ENCODE peak calls at places on chromosomes 4 and X, in ten cellular contexts. S, Q, X, A, T, M, R, I, Y and H are unnamed samples.
A peak's percentile ranks its signal among the peaks of the same experiment; 100 is the strongest.

GRCh38 chrX:96764864-96765263 is 80.2 kb downstream of the DIAPH2 start:
- DNase-seq in S (no peak), Q (no peak), X (no peak), A (no peak), T (no peak), M (no peak), R (no peak), I (no peak), Y (no peak), H (no peak)

GRCh38 chrX:11553594-11553993 is 112.1 kb downstream of the ARHGAP6 start:
- DNase-seq in S (no peak), Q (no peak), X (no peak), A (no peak), T (no peak), M (no peak), R (no peak), I (no peak), Y (no peak), H (no peak)

GRCh38 chr4:121784975-121785374 is 16.1 kb upstream of the EXOSC9 start:
- DNase-seq in S (peak; percentile 99), Q (no peak), X (peak; percentile 97), A (no peak), T (no peak), M (no peak), R (peak; percentile 79), I (peak; percentile 87), Y (peak; percentile 82), H (peak; percentile 77)

GRCh38 chrX:138986235-138986634 is 274.7 kb upstream of the FGF13 start:
- DNase-seq in S (peak; percentile 59), Q (no peak), X (no peak), A (no peak), T (no peak), M (no peak), R (no peak), I (peak; percentile 31), Y (peak; percentile 4), H (no peak)

GRCh38 chr4:69995526-69996016 is at the start of gene STATH:
- DNase-seq in S (no peak), Q (no peak), X (no peak), A (no peak), T (no peak), M (no peak), R (no peak), I (no peak), Y (no peak), H (no peak)

GRCh38 chr4:83320548-83320947 is 14.1 kb downstream of the HPSE start:
- DNase-seq in S (peak; percentile 63), Q (peak; percentile 66), X (no peak), A (no peak), T (no peak), M (peak; percentile 91), R (no peak), I (peak; percentile 82), Y (peak; percentile 55), H (peak; percentile 80)

GRCh38 chr4:153623491-153623890 is 60.6 kb upstream of the TLR2 start:
- DNase-seq in S (no peak), Q (no peak), X (no peak), A (no peak), T (no peak), M (no peak), R (no peak), I (no peak), Y (no peak), H (no peak)

GRCh38 chr4:11485926-11486325 is 57.2 kb upstream of the HS3ST1 start:
- DNase-seq in S (no peak), Q (no peak), X (no peak), A (no peak), T (no peak), M (no peak), R (no peak), I (no peak), Y (no peak), H (no peak)

GRCh38 chrX:66221856-66222255 is 57.8 kb downstream of the HEPH start:
- DNase-seq in S (peak; percentile 3), Q (no peak), X (no peak), A (no peak), T (no peak), M (no peak), R (no peak), I (no peak), Y (no peak), H (no peak)

GRCh38 chrX:41823402-41823801 is 99.4 kb downstream of the GPR82 start:
- DNase-seq in S (peak; percentile 32), Q (no peak), X (no peak), A (no peak), T (no peak), M (no peak), R (no peak), I (peak; percentile 5), Y (no peak), H (no peak)

GRCh38 chr4:144645621-144646522 is at the start of gene HHIP:
- DNase-seq in S (peak; percentile 10), Q (peak; percentile 30), X (no peak), A (peak; percentile 72), T (no peak), M (peak; percentile 4), R (no peak), I (peak; percentile 13), Y (peak; percentile 16), H (peak; percentile 91)

GRCh38 chrX:12241026-12241425 is 102.8 kb downstream of the FRMPD4 start:
- DNase-seq in S (no peak), Q (no peak), X (no peak), A (no peak), T (no peak), M (no peak), R (no peak), I (peak; percentile 3), Y (no peak), H (peak; percentile 72)

GRCh38 chr4:186621959-186622553 is 66.7 kb upstream of the MTNR1A start:
- DNase-seq in S (peak; percentile 92), Q (no peak), X (peak; percentile 88), A (no peak), T (peak; percentile 66), M (no peak), R (peak; percentile 65), I (peak; percentile 85), Y (peak; percentile 79), H (peak; percentile 76)

GRCh38 chrX:121987835-121988234 is 940.4 kb downstream of the GLUD2 start:
- DNase-seq in S (no peak), Q (no peak), X (no peak), A (no peak), T (no peak), M (no peak), R (no peak), I (no peak), Y (no peak), H (no peak)

GRCh38 chr4:38273369-38273768 is 313.2 kb downstream of the PTTG2 start:
- DNase-seq in S (no peak), Q (no peak), X (no peak), A (no peak), T (no peak), M (no peak), R (no peak), I (no peak), Y (no peak), H (no peak)

GRCh38 chrX:27444093-27444908 is 18.8 kb downstream of the PPP4R3C start:
- DNase-seq in S (no peak), Q (no peak), X (no peak), A (no peak), T (no peak), M (no peak), R (no peak), I (no peak), Y (peak; percentile 2), H (no peak)

GRCh38 chrX:75603833-75604232 is 81.0 kb upstream of the ZDHHC15 start:
- DNase-seq in S (peak; percentile 12), Q (no peak), X (no peak), A (peak; percentile 56), T (no peak), M (peak; percentile 1), R (no peak), I (peak; percentile 37), Y (peak; percentile 11), H (no peak)

GRCh38 chr4:123291329-123291728 is 105.3 kb upstream of the SPRY1 start:
- DNase-seq in S (no peak), Q (no peak), X (no peak), A (no peak), T (no peak), M (no peak), R (no peak), I (no peak), Y (no peak), H (no peak)

GRCh38 chrX:21056636-21057035 is 317.6 kb upstream of the CNKSR2 start:
- DNase-seq in S (no peak), Q (no peak), X (no peak), A (no peak), T (no peak), M (no peak), R (no peak), I (no peak), Y (peak; percentile 31), H (no peak)

GRCh38 chr4:87092389-87093141 is 127.9 kb downstream of the KLHL8 start:
- DNase-seq in S (peak; percentile 68), Q (peak; percentile 66), X (peak; percentile 88), A (no peak), T (peak; percentile 52), M (no peak), R (peak; percentile 63), I (peak; percentile 59), Y (peak; percentile 98), H (peak; percentile 80)

GRCh38 chr4:166594326-166594946 is 639.9 kb downstream of the SPOCK3 start:
- DNase-seq in S (peak; percentile 2), Q (no peak), X (peak; percentile 13), A (peak; percentile 85), T (peak; percentile 6), M (peak; percentile 38), R (no peak), I (no peak), Y (peak; percentile 50), H (peak; percentile 77)

GRCh38 chr4:52956691-52957090 is 94.6 kb downstream of the RASL11B start:
- DNase-seq in S (peak; percentile 67), Q (no peak), X (no peak), A (no peak), T (no peak), M (no peak), R (no peak), I (peak; percentile 36), Y (no peak), H (no peak)

GRCh38 chrX:38804481-38805293 is 3.4 kb downstream of the MID1IP1 start:
- DNase-seq in S (no peak), Q (peak; percentile 62), X (no peak), A (peak; percentile 7), T (no peak), M (no peak), R (no peak), I (no peak), Y (peak; percentile 52), H (peak; percentile 52)

GRCh38 chr4:98786866-98787265 is 128.5 kb upstream of the TSPAN5 start:
- DNase-seq in S (peak; percentile 20), Q (no peak), X (no peak), A (no peak), T (peak; percentile 10), M (no peak), R (no peak), I (no peak), Y (no peak), H (no peak)

GRCh38 chrX:142663330-142664095 is 362.2 kb upstream of the SPANXN4 start:
- DNase-seq in S (no peak), Q (no peak), X (no peak), A (no peak), T (no peak), M (no peak), R (no peak), I (no peak), Y (no peak), H (no peak)

GRCh38 chr4:95256108-95256835 is 292.5 kb downstream of the UNC5C start:
- DNase-seq in S (no peak), Q (no peak), X (no peak), A (no peak), T (no peak), M (no peak), R (no peak), I (no peak), Y (no peak), H (no peak)

GRCh38 chrX:68504237-68504636 is 5.4 kb downstream of the YIPF6 start:
- DNase-seq in S (peak; percentile 1), Q (no peak), X (peak; percentile 50), A (no peak), T (no peak), M (no peak), R (peak; percentile 39), I (no peak), Y (peak; percentile 68), H (peak; percentile 8)

GRCh38 chr4:183398298-183399129 is 45.9 kb upstream of the CDKN2AIP start:
- DNase-seq in S (peak; percentile 76), Q (peak; percentile 80), X (no peak), A (peak; percentile 88), T (no peak), M (peak; percentile 56), R (peak; percentile 37), I (peak; percentile 83), Y (peak; percentile 59), H (peak; percentile 95)